ENCODE peak calls at places on chromosomes 7 and 10, in five cellular contexts. F, L, N, X and O are unnamed samples.

GRCh38 chr10:114714281-114714741 is 56.2 kb upstream of the ABLIM1 start:
- DNase-seq in F (no peak), L (no peak), N (no peak), X (peak), O (peak)

GRCh38 chr7:139897422-139898085 is 68.5 kb downstream of the TBXAS1 start:
- DNase-seq in F (no peak), L (no peak), N (no peak), X (no peak), O (no peak)

GRCh38 chr7:94486206-94486605 is 23.4 kb upstream of the CASD1 start:
- DNase-seq in F (no peak), L (no peak), N (no peak), X (no peak), O (no peak)

GRCh38 chr10:121032460-121032859 is 181.3 kb downstream of the WDR11 start:
- DNase-seq in F (no peak), L (no peak), N (no peak), X (no peak), O (no peak)

GRCh38 chr10:79096514-79096913 is 27.7 kb downstream of the ZMIZ1 start:
- DNase-seq in F (no peak), L (no peak), N (no peak), X (no peak), O (no peak)

GRCh38 chr7:14698239-14698638 is 204.3 kb downstream of the DGKB start:
- DNase-seq in F (no peak), L (no peak), N (no peak), X (no peak), O (no peak)

GRCh38 chr10:50407077-50407801 is 155.9 kb upstream of the ASAH2 start:
- DNase-seq in F (no peak), L (no peak), N (no peak), X (no peak), O (no peak)

GRCh38 chr10:51048792-51049191 is 25.5 kb upstream of the PRKG1 start:
- DNase-seq in F (no peak), L (no peak), N (no peak), X (no peak), O (no peak)

GRCh38 chr10:110916554-110917346 is 2.2 kb downstream of the BBIP1 start:
- DNase-seq in F (no peak), L (no peak), N (no peak), X (peak), O (no peak)

DNA sequence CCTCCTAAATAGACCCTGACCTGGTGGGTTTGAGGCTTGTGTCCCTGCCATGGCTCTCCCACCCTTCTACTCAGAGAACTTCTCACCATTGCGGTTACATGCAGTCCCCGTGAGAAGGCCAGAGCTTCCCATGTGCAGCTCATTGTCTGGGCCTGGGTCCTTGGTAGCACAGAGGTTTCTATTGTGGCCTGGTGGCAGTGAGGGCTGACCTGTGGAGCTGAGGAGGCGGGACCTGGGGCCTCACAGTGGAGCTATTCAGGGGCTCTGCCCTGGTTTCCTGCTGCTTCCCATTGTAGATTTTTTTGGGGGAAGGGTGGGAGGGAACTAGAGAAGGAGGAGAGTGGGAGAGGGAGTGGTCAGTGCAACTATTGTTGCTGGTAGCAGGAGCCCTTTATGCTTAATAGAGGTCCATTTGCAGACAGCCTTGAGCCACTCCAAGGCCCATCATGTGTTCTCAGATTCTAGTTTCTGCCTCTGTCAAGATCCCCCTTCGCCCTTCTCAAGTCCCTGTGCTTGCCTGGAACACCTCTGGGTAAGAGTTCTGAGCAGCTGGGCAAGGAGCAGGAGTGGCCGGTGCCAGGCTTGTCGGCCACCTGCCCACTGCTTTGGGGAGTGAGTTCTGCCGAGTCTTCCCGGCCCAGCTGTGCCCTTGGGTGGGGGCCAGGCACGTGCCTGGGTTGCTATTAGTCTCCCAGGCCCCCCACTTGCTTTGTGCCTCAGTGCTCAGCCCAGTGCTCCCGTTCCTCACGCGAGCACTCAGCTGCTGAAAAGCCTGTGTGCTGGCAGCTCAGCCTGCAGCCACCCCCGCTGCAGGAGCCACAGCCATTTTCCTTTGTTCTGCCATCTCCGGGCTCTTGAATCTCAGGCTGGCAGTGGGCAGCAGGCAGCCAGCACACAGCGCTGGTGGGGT is 10.7 kb downstream of the TSPAN14 start:
- DNase-seq in F (peak), L (no peak), N (peak), X (peak), O (no peak)
- H3K4me3 ChIP-seq in F (no peak), L (peak), N (no peak), X (no peak), O (no peak)

DNA sequence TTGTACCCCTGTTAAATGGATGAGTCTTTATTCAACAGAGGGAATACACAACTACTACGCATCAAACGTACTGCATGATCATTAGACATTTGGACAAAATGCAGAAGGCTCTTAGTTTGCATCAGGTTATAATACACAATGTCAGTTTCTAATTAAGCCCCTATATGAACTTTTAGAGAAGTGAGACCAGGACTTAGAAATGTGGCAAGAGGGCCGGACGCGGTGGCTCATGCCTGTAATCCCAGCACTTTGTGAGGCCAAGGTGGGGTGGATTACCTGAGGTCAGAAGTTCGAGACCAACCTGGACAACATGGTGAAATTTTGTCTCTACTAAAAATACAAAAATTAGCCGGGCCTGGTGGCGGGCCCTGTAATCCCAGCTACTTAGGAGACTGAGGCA is 76.3 kb upstream of the MGMT start:
- DNase-seq in F (no peak), L (no peak), N (no peak), X (no peak), O (no peak)
- H3K4me3 ChIP-seq in F (no peak), L (no peak), N (no peak), X (no peak), O (no peak)

GRCh38 chr10:132724436-132724835 is 61.5 kb downstream of the NKX6-2 start:
- DNase-seq in F (no peak), L (no peak), N (no peak), X (peak), O (no peak)
- H3K4me3 ChIP-seq in F (no peak), L (no peak), N (no peak), X (no peak), O (no peak)

GRCh38 chr7:2689343-2689847 is 1.4 kb downstream of the AMZ1 start:
- DNase-seq in F (no peak), L (no peak), N (no peak), X (no peak), O (no peak)

GRCh38 chr7:2687338-2687869 is 598 bp upstream of the AMZ1 start:
- DNase-seq in F (no peak), L (no peak), N (peak), X (peak), O (no peak)

GRCh38 chr7:2689951-2690705 is 2.1 kb downstream of the AMZ1 start:
- DNase-seq in F (no peak), L (no peak), N (no peak), X (peak), O (no peak)

GRCh38 chr7:2687881-2688318 is at the start of gene AMZ1:
- DNase-seq in F (no peak), L (no peak), N (peak), X (no peak), O (no peak)

DNA sequence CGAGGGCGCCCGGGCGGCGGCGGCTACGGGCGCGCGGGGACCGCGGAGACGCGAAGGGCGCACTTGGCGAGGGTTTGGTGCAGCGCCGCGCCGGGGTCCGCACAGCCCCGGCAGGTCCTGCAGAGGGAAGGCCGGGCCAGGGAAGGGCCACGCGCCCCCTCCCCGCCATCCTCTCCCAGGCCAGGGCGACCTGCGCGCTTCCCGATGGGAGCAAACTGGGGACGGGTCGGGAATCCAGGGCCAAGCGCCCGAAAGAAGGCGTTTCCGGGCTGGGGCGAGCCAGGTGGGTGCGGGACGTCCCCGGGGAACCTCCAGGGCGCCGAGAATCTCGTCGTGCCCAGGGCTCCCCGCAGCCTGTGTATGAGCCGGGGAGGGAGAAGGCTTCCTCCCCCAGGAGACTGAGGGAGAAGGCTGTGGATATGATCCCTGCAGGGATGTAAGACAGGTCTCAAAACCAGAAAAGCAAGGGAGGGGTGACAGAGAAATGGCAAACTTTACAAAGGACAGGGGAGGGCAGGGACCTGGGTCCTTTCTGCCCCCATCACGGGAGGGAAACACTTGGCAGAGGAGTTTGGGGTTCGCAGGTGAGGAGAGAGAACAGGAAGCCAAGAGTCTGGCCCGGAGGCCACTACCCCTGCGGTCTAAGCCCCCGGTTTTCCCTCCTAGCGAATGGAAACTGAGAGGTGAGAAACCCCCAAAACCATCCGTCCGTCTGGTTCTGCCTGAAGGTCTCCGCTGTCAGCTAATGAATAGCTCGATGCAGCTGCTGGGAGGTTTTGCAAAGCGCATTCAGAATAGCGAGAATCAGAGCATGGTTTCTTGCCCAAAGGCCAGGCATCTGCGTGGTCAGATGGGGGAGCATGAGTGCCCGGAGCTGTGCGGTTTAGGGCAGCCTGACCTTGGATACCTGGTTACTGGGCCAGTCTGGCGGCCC is 674 bp downstream of the AMZ1 start:
- DNase-seq in F (no peak), L (no peak), N (peak), X (peak), O (no peak)
- H3K4me3 ChIP-seq in F (no peak), L (peak), N (peak), X (peak), O (peak)

GRCh38 chr10:97823734-97824133 is 25.9 kb upstream of the GOLGA7B start:
- DNase-seq in F (no peak), L (no peak), N (no peak), X (no peak), O (no peak)

GRCh38 chr10:97822261-97822687 is 27.4 kb upstream of the GOLGA7B start:
- DNase-seq in F (no peak), L (no peak), N (no peak), X (no peak), O (no peak)

GRCh38 chr10:97820305-97820704 is 29.3 kb upstream of the GOLGA7B start:
- DNase-seq in F (no peak), L (no peak), N (no peak), X (no peak), O (no peak)

GRCh38 chr10:97818572-97818971 is 31.1 kb upstream of the GOLGA7B start:
- DNase-seq in F (no peak), L (no peak), N (peak), X (no peak), O (no peak)

GRCh38 chr10:97821308-97822038 is 28.2 kb upstream of the GOLGA7B start:
- DNase-seq in F (no peak), L (no peak), N (peak), X (no peak), O (no peak)
- H3K4me3 ChIP-seq in F (no peak), L (no peak), N (no peak), X (no peak), O (no peak)

GRCh38 chr7:149670288-149670687 is 103.1 kb downstream of the ZNF467 start:
- DNase-seq in F (no peak), L (no peak), N (no peak), X (peak), O (no peak)

GRCh38 chr7:149669121-149669818 is 104.1 kb downstream of the ZNF467 start:
- DNase-seq in F (no peak), L (no peak), N (no peak), X (peak), O (no peak)

DNA sequence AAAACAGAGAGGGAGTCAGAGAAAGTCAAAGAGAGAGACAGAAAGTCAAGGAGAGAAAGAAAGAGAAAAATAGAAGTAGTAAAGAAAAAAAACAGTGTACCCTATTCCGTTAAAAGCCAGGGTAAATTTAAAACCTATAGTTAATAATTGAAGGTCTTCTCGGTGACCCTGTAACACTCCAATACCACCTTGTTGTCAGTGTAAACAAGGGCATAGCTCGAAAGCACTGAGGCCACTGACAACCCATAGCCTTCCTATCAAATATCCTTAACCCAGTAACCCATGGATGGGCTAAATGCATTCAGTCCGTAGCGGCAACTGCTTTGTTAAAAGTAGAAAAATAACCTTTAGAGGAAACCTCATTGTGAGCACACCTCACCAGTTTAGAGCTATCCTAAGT is 100.4 kb downstream of the ZNF467 start:
- DNase-seq in F (no peak), L (no peak), N (no peak), X (no peak), O (no peak)
- H3K4me3 ChIP-seq in F (no peak), L (no peak), N (no peak), X (no peak), O (no peak)

GRCh38 chr7:69856991-69857390 is 258.7 kb downstream of the AUTS2 start:
- DNase-seq in F (no peak), L (no peak), N (no peak), X (no peak), O (no peak)

GRCh38 chr7:69861233-69861632 is 263.0 kb downstream of the AUTS2 start:
- DNase-seq in F (no peak), L (no peak), N (no peak), X (no peak), O (no peak)

GRCh38 chr7:69859342-69859741 is 261.1 kb downstream of the AUTS2 start:
- DNase-seq in F (no peak), L (no peak), N (no peak), X (no peak), O (no peak)

GRCh38 chr7:69860486-69860885 is 262.2 kb downstream of the AUTS2 start:
- DNase-seq in F (no peak), L (no peak), N (no peak), X (no peak), O (no peak)

GRCh38 chr7:69858471-69858870 is 260.2 kb downstream of the AUTS2 start:
- DNase-seq in F (no peak), L (no peak), N (no peak), X (no peak), O (no peak)
- H3K4me3 ChIP-seq in F (no peak), L (no peak), N (no peak), X (no peak), O (no peak)

DNA sequence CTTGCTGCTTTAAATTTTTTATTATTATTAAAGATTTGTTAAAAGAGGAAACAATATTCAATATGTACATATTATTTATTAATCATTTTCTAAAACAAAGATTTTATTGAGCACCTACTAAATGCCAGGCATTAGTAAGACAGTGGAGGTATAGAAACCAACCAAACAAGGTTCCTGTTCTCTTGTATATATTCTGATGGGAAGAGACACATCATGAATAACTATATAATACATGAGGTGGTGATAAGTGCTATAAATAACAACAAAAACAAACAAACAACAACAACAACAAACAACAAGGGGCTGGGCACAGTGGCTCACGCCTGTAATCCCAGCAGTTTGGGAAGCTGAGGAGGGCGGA is 630 bp upstream of the LIPA start:
- DNase-seq in F (no peak), L (no peak), N (no peak), X (no peak), O (no peak)
- H3K4me3 ChIP-seq in F (no peak), L (peak), N (peak), X (no peak), O (peak)